ENCODE peak calls at places on chromosomes 7 and 10, in five cellular contexts. One of them, this sample, is unnamed.

GRCh38 chr7:135950972-135951371 is 26.2 kb downstream of the MTPN start:
- ATAC-seq in activated CD8-positive, alpha-beta T cell treated with anti-CD3 and anti-CD28 coated beads, Interleukin-2, amount 10 ng/mL, durations not matched to agents 7 days and 5 days: no peak
- ATAC-seq in Right ventricle myocardium inferior: no peak
- ATAC-seq in left cardiac atrium: no peak
- ATAC-seq in aorta: no peak
- ATAC-seq in this sample: no peak

GRCh38 chr10:112634096-112634830 is 187.2 kb downstream of the VTI1A start:
- ATAC-seq in aorta: no peak
- ATAC-seq in Right ventricle myocardium inferior: no peak
- ATAC-seq in activated CD8-positive, alpha-beta T cell treated with anti-CD3 and anti-CD28 coated beads, Interleukin-2, amount 10 ng/mL, durations not matched to agents 7 days and 5 days: no peak
- ATAC-seq in left cardiac atrium: no peak
- ATAC-seq in this sample: no peak

GRCh38 chr7:114959931-114960330 is 38.0 kb downstream of the MDFIC start:
- ATAC-seq in aorta: no peak
- ATAC-seq in left cardiac atrium: no peak
- ATAC-seq in activated CD8-positive, alpha-beta T cell treated with anti-CD3 and anti-CD28 coated beads, Interleukin-2, amount 10 ng/mL, durations not matched to agents 7 days and 5 days: no peak
- ATAC-seq in Right ventricle myocardium inferior: no peak
- ATAC-seq in this sample: no peak

GRCh38 chr7:95781967-95782586 is 9.7 kb downstream of the DYNC1I1 start:
- ATAC-seq in aorta: no peak
- ATAC-seq in left cardiac atrium: no peak
- ATAC-seq in activated CD8-positive, alpha-beta T cell treated with anti-CD3 and anti-CD28 coated beads, Interleukin-2, amount 10 ng/mL, durations not matched to agents 7 days and 5 days: no peak
- ATAC-seq in Right ventricle myocardium inferior: no peak
- ATAC-seq in this sample: no peak

GRCh38 chr7:132240262-132240661 is 336.0 kb downstream of the PLXNA4 start:
- ATAC-seq in Right ventricle myocardium inferior: no peak
- ATAC-seq in activated CD8-positive, alpha-beta T cell treated with anti-CD3 and anti-CD28 coated beads, Interleukin-2, amount 10 ng/mL, durations not matched to agents 7 days and 5 days: no peak
- ATAC-seq in aorta: no peak
- ATAC-seq in left cardiac atrium: no peak
- ATAC-seq in this sample: no peak

GRCh38 chr10:87753995-87754866 is 63.8 kb downstream of the ATAD1 start:
- ATAC-seq in aorta: no peak
- ATAC-seq in activated CD8-positive, alpha-beta T cell treated with anti-CD3 and anti-CD28 coated beads, Interleukin-2, amount 10 ng/mL, durations not matched to agents 7 days and 5 days: no peak
- ATAC-seq in left cardiac atrium: no peak
- ATAC-seq in Right ventricle myocardium inferior: no peak
- ATAC-seq in this sample: no peak

GRCh38 chr10:62492012-62492869 is 118.1 kb downstream of the ZNF365 start:
- ATAC-seq in left cardiac atrium: peak; percentile 76
- ATAC-seq in activated CD8-positive, alpha-beta T cell treated with anti-CD3 and anti-CD28 coated beads, Interleukin-2, amount 10 ng/mL, durations not matched to agents 7 days and 5 days: peak; percentile 51
- ATAC-seq in aorta: no peak
- ATAC-seq in Right ventricle myocardium inferior: peak; percentile 83
- ATAC-seq in this sample: peak; percentile 50

GRCh38 chr10:130631139-130631864 is 495.1 kb downstream of the GLRX3 start:
- ATAC-seq in left cardiac atrium: no peak
- ATAC-seq in aorta: peak; percentile 46
- ATAC-seq in Right ventricle myocardium inferior: no peak
- ATAC-seq in activated CD8-positive, alpha-beta T cell treated with anti-CD3 and anti-CD28 coated beads, Interleukin-2, amount 10 ng/mL, durations not matched to agents 7 days and 5 days: no peak
- ATAC-seq in this sample: no peak

GRCh38 chr7:23462846-23463245 is 7.4 kb downstream of the IGF2BP3 start:
- ATAC-seq in Right ventricle myocardium inferior: peak; percentile 64
- ATAC-seq in aorta: no peak
- ATAC-seq in left cardiac atrium: peak; percentile 80
- ATAC-seq in activated CD8-positive, alpha-beta T cell treated with anti-CD3 and anti-CD28 coated beads, Interleukin-2, amount 10 ng/mL, durations not matched to agents 7 days and 5 days: peak; percentile 55
- ATAC-seq in this sample: no peak

GRCh38 chr7:99860281-99861127 is 16.3 kb downstream of the OR2AE1 start:
- ATAC-seq in aorta: peak; percentile 92
- ATAC-seq in Right ventricle myocardium inferior: peak; percentile 64
- ATAC-seq in activated CD8-positive, alpha-beta T cell treated with anti-CD3 and anti-CD28 coated beads, Interleukin-2, amount 10 ng/mL, durations not matched to agents 7 days and 5 days: no peak
- ATAC-seq in left cardiac atrium: peak; percentile 72
- ATAC-seq in this sample: no peak

This sample was measured in gastroesophageal sphincter.